ENCODE peak calls at places on chromosomes 4 and X, in eight cellular contexts. G, K, U, F, Z, Q, O and A are unnamed samples.

GRCh38 chr4:24164054-24164453 is 274.2 kb upstream of the PPARGC1A start:
- DNase-seq in G (no peak), K (no peak), U (no peak), F (no peak), Z (no peak), Q (no peak), O (no peak), A (no peak)

GRCh38 chr4:113162089-113162488 is 112.6 kb downstream of the ANK2 start:
- DNase-seq in G (no peak), K (peak; percentile 61), U (no peak), F (no peak), Z (no peak), Q (no peak), O (no peak), A (no peak)

GRCh38 chr4:16721618-16722291 is 176.7 kb downstream of the LDB2 start:
- DNase-seq in G (no peak), K (no peak), U (no peak), F (no peak), Z (no peak), Q (peak; percentile 91), O (no peak), A (peak; percentile 1)

GRCh38 chrX:147848543-147849448 is 62.9 kb upstream of the FMR1 start:
- DNase-seq in G (no peak), K (no peak), U (no peak), F (no peak), Z (no peak), Q (peak; percentile 35), O (no peak), A (no peak)

GRCh38 chr4:108850407-108850709 is 87.5 kb upstream of the ETNPPL start:
- DNase-seq in G (no peak), K (no peak), U (no peak), F (no peak), Z (no peak), Q (peak; percentile 56), O (no peak), A (no peak)

GRCh38 chr4:34953145-34953799 is 1291.0 kb downstream of the ARAP2 start:
- DNase-seq in G (peak; percentile 32), K (no peak), U (no peak), F (no peak), Z (no peak), Q (no peak), O (no peak), A (peak; percentile 1)

GRCh38 chr4:101346562-101347266 is 612 bp downstream of the PPP3CA start:
- DNase-seq in G (peak; percentile 82), K (peak; percentile 63), U (peak; percentile 77), F (peak; percentile 43), Z (peak; percentile 26), Q (peak; percentile 84), O (peak; percentile 58), A (peak; percentile 63)

GRCh38 chr4:109877400-109877799 is 29.5 kb downstream of the LRIT3 start:
- DNase-seq in G (no peak), K (no peak), U (no peak), F (no peak), Z (no peak), Q (no peak), O (peak; percentile 32), A (peak; percentile 58)

GRCh38 chr4:127143460-127144190 is 489.1 kb upstream of the INTU start:
- DNase-seq in G (no peak), K (no peak), U (no peak), F (no peak), Z (no peak), Q (no peak), O (no peak), A (no peak)

GRCh38 chr4:181897935-181898334 is 345.3 kb upstream of the TENM3 start:
- DNase-seq in G (no peak), K (no peak), U (no peak), F (no peak), Z (no peak), Q (peak; percentile 19), O (no peak), A (no peak)

GRCh38 chr4:92099851-92100250 is 203.9 kb upstream of the GRID2 start:
- DNase-seq in G (no peak), K (no peak), U (no peak), F (no peak), Z (no peak), Q (no peak), O (no peak), A (no peak)